ENCODE peak calls at places on chromosomes 3 and 15, in six cellular contexts. T, S, F, C, B and H are unnamed samples.

GRCh38 chr3:194689493-194689901 is 3.8 kb downstream of the FAM43A start:
- DNase-seq in T (no peak), S (no peak), F (peak), C (no peak), B (peak), H (no peak)

GRCh38 chr3:144189044-144189443 is 217.4 kb downstream of the DIPK2A start:
- DNase-seq in T (peak), S (no peak), F (peak), C (peak), B (no peak), H (no peak)

GRCh38 chr3:136473716-136474326 is 223.7 kb downstream of the PCCB start:
- DNase-seq in T (no peak), S (no peak), F (peak), C (no peak), B (no peak), H (no peak)

GRCh38 chr3:37130984-37131975 is 43.1 kb downstream of the LRRFIP2 start:
- DNase-seq in T (no peak), S (no peak), F (no peak), C (no peak), B (no peak), H (no peak)

GRCh38 chr15:92629276-92629974 is 26.1 kb downstream of the FAM174B start:
- DNase-seq in T (no peak), S (no peak), F (no peak), C (peak), B (no peak), H (no peak)

GRCh38 chr3:29609007-29609805 is 328.3 kb downstream of the RBMS3 start:
- DNase-seq in T (no peak), S (no peak), F (no peak), C (no peak), B (no peak), H (no peak)

GRCh38 chr3:197593046-197593380 is 37.2 kb upstream of the BDH1 start:
- DNase-seq in T (no peak), S (no peak), F (no peak), C (no peak), B (no peak), H (no peak)

GRCh38 chr3:66812126-66812525 is 186.0 kb upstream of the KBTBD8 start:
- DNase-seq in T (no peak), S (no peak), F (no peak), C (peak), B (no peak), H (no peak)

GRCh38 chr3:95705786-95706418 is 1108.5 kb upstream of the EPHA6 start:
- DNase-seq in T (no peak), S (no peak), F (no peak), C (no peak), B (no peak), H (no peak)

GRCh38 chr3:186496016-186496415 is 48.2 kb downstream of the CRYGS start:
- DNase-seq in T (no peak), S (no peak), F (no peak), C (no peak), B (no peak), H (no peak)

GRCh38 chr3:123385981-123386380 is 62.9 kb downstream of the ADCY5 start:
- DNase-seq in T (no peak), S (no peak), F (peak), C (no peak), B (peak), H (no peak)

GRCh38 chr15:44654858-44655257 is 8.6 kb downstream of the SPG11 start:
- DNase-seq in T (peak), S (no peak), F (no peak), C (no peak), B (peak), H (no peak)

GRCh38 chr3:159032311-159032710 is 230.5 kb downstream of the MFSD1 start:
- DNase-seq in T (no peak), S (no peak), F (peak), C (peak), B (no peak), H (no peak)

GRCh38 chr3:140903196-140903595 is 38.4 kb upstream of the SLC25A36 start:
- DNase-seq in T (no peak), S (no peak), F (no peak), C (peak), B (no peak), H (no peak)

GRCh38 chr15:47119349-47119748 is 598.0 kb upstream of the SEMA6D start:
- DNase-seq in T (no peak), S (no peak), F (no peak), C (no peak), B (no peak), H (no peak)